ENCODE peak calls at places on chromosomes 2 and 18, in nine cellular contexts. L is adrenal gland; P is small intestine; B is NCI-H774; I is neural crest cell; M is memory B cell; F is astrocyte of the hippocampus; S is nucleus accumbens; V is naive thymus-derived CD8-positive, alpha-beta T cell. E is an unnamed sample.

GRCh38 chr2:149115781-149116180 is 77.3 kb downstream of the LYPD6B start:
- DNase-seq in L (no peak), P (no peak), B (no peak), I (no peak), M (no peak), F (no peak), S (no peak), V (no peak), E (no peak)

GRCh38 chr2:34031097-34031496 is 432.0 kb upstream of the FAM98A start:
- DNase-seq in L (no peak), P (no peak), B (no peak), I (no peak), M (no peak), F (peak), S (no peak), V (no peak), E (no peak)

GRCh38 chr2:21468609-21469008 is 344.8 kb downstream of the TDRD15 start:
- DNase-seq in L (no peak), P (no peak), B (no peak), I (no peak), M (no peak), F (no peak), S (no peak), V (no peak), E (no peak)

GRCh38 chr2:228599781-228600180 is 418.3 kb upstream of the SPHKAP start:
- DNase-seq in L (no peak), P (no peak), B (no peak), I (no peak), M (no peak), F (no peak), S (peak), V (no peak), E (no peak)

GRCh38 chr2:172204762-172205161 is 102.1 kb upstream of the DLX2 start:
- DNase-seq in L (no peak), P (no peak), B (no peak), I (no peak), M (no peak), F (no peak), S (no peak), V (no peak), E (peak)

GRCh38 chr18:67131498-67131897 is 385.0 kb downstream of the DSEL start:
- DNase-seq in L (no peak), P (no peak), B (no peak), I (no peak), M (no peak), F (no peak), S (no peak), V (no peak), E (no peak)

GRCh38 chr18:77851798-77852197 is 602.1 kb downstream of the GALR1 start:
- DNase-seq in L (no peak), P (no peak), B (no peak), I (no peak), M (no peak), F (no peak), S (no peak), V (no peak), E (peak)

GRCh38 chr2:904243-905024 is 46.2 kb upstream of the SNTG2 start:
- DNase-seq in L (no peak), P (no peak), B (no peak), I (no peak), M (no peak), F (no peak), S (no peak), V (no peak), E (no peak)

GRCh38 chr2:180146541-180146940 is 139.4 kb upstream of the CWC22 start:
- DNase-seq in L (no peak), P (no peak), B (no peak), I (no peak), M (no peak), F (no peak), S (no peak), V (no peak), E (no peak)

GRCh38 chr2:30226144-30227032 is 4.9 kb upstream of the LBH start:
- DNase-seq in L (no peak), P (no peak), B (no peak), I (no peak), M (no peak), F (peak), S (no peak), V (no peak), E (no peak)

GRCh38 chr2:235544687-235544965 is 50.8 kb downstream of the AGAP1 start:
- DNase-seq in L (no peak), P (no peak), B (no peak), I (no peak), M (no peak), F (no peak), S (no peak), V (no peak), E (no peak)

GRCh38 chr2:113039158-113039557 is 13.5 kb downstream of the IL36B start:
- DNase-seq in L (no peak), P (no peak), B (no peak), I (no peak), M (no peak), F (no peak), S (no peak), V (no peak), E (no peak)

GRCh38 chr2:40341198-40341597 is 110.7 kb downstream of the SLC8A1 start:
- DNase-seq in L (no peak), P (no peak), B (no peak), I (no peak), M (no peak), F (no peak), S (no peak), V (no peak), E (no peak)

GRCh38 chr2:187541086-187542085 is 12.8 kb downstream of the TFPI start:
- DNase-seq in L (peak), P (peak), B (no peak), I (no peak), M (no peak), F (peak), S (no peak), V (no peak), E (no peak)

GRCh38 chr2:75432761-75433361 is 127.9 kb downstream of the EVA1A start:
- DNase-seq in L (no peak), P (no peak), B (no peak), I (no peak), M (no peak), F (peak), S (no peak), V (no peak), E (peak)

GRCh38 chr18:55768255-55768654 is 180.3 kb upstream of the TCF4 start:
- DNase-seq in L (no peak), P (no peak), B (no peak), I (no peak), M (no peak), F (no peak), S (no peak), V (no peak), E (no peak)